ENCODE peak calls at places on chromosomes 4 and X, in five cellular contexts. One of them, this sample, is unnamed.

GRCh38 chr4:15213415-15213814 is 211.1 kb downstream of the CPEB2 start:
- DNase-seq in MM.1S: no peak
- DNase-seq in Caco-2: no peak
- DNase-seq in left ventricle myocardium inferior: no peak
- DNase-seq in activated B cell treated with CpG ODN at 0.5 μM for 24 hours: no peak
- DNase-seq in this sample: no peak

GRCh38 chr4:78337216-78337615 is 214.4 kb upstream of the ANXA3 start:
- DNase-seq in left ventricle myocardium inferior: no peak
- DNase-seq in MM.1S: no peak
- DNase-seq in Caco-2: no peak
- DNase-seq in activated B cell treated with CpG ODN at 0.5 μM for 24 hours: no peak
- DNase-seq in this sample: no peak

GRCh38 chr4:145760176-145760575 is 80.2 kb downstream of the C4orf51 start:
- DNase-seq in left ventricle myocardium inferior: no peak
- DNase-seq in activated B cell treated with CpG ODN at 0.5 μM for 24 hours: no peak
- DNase-seq in Caco-2: no peak
- DNase-seq in MM.1S: no peak
- DNase-seq in this sample: no peak

GRCh38 chr4:150960079-150960478 is 55.0 kb downstream of the LRBA start:
- DNase-seq in MM.1S: no peak
- DNase-seq in left ventricle myocardium inferior: no peak
- DNase-seq in Caco-2: no peak
- DNase-seq in activated B cell treated with CpG ODN at 0.5 μM for 24 hours: no peak
- DNase-seq in this sample: no peak

GRCh38 chr4:144343143-144343755 is 202.7 kb upstream of the GYPA start:
- DNase-seq in left ventricle myocardium inferior: no peak
- DNase-seq in MM.1S: no peak
- DNase-seq in activated B cell treated with CpG ODN at 0.5 μM for 24 hours: no peak
- DNase-seq in Caco-2: no peak
- DNase-seq in this sample: no peak

GRCh38 chrX:95055991-95056390 is 1382.0 kb downstream of the FAM133A start:
- DNase-seq in Caco-2: no peak
- DNase-seq in MM.1S: no peak
- DNase-seq in left ventricle myocardium inferior: no peak
- DNase-seq in activated B cell treated with CpG ODN at 0.5 μM for 24 hours: no peak
- DNase-seq in this sample: no peak

GRCh38 chrX:11193035-11193469 is 81.9 kb downstream of the HCCS start:
- DNase-seq in activated B cell treated with CpG ODN at 0.5 μM for 24 hours: no peak
- DNase-seq in left ventricle myocardium inferior: no peak
- DNase-seq in MM.1S: no peak
- DNase-seq in Caco-2: no peak
- DNase-seq in this sample: no peak

GRCh38 chr4:3458371-3458770 is 4.7 kb upstream of the DOK7 start:
- DNase-seq in left ventricle myocardium inferior: no peak
- DNase-seq in MM.1S: no peak
- DNase-seq in activated B cell treated with CpG ODN at 0.5 μM for 24 hours: no peak
- DNase-seq in Caco-2: no peak
- DNase-seq in this sample: no peak

GRCh38 chr4:81421346-81422218 is 50.1 kb downstream of the RASGEF1B start:
- DNase-seq in MM.1S: no peak
- DNase-seq in Caco-2: no peak
- DNase-seq in left ventricle myocardium inferior: no peak
- DNase-seq in activated B cell treated with CpG ODN at 0.5 μM for 24 hours: no peak
- DNase-seq in this sample: no peak

GRCh38 chr4:151260526-151260925 is 16.4 kb upstream of the PRSS48 start:
- DNase-seq in MM.1S: no peak
- DNase-seq in Caco-2: no peak
- DNase-seq in activated B cell treated with CpG ODN at 0.5 μM for 24 hours: no peak
- DNase-seq in left ventricle myocardium inferior: no peak
- DNase-seq in this sample: no peak

GRCh38 chr4:85928775-85929585 is 430.9 kb downstream of the MAPK10 start:
- DNase-seq in left ventricle myocardium inferior: no peak
- DNase-seq in Caco-2: peak; percentile 71
- DNase-seq in MM.1S: no peak
- DNase-seq in activated B cell treated with CpG ODN at 0.5 μM for 24 hours: no peak
- DNase-seq in this sample: no peak

GRCh38 chrX:40406330-40406859 is 174.4 kb upstream of the ATP6AP2 start:
- DNase-seq in activated B cell treated with CpG ODN at 0.5 μM for 24 hours: no peak
- DNase-seq in Caco-2: no peak
- DNase-seq in left ventricle myocardium inferior: no peak
- DNase-seq in MM.1S: no peak
- DNase-seq in this sample: no peak

GRCh38 chr4:120754590-120754989 is 167.9 kb downstream of the PRDM5 start:
- DNase-seq in left ventricle myocardium inferior: peak; percentile 42
- DNase-seq in Caco-2: no peak
- DNase-seq in activated B cell treated with CpG ODN at 0.5 μM for 24 hours: no peak
- DNase-seq in MM.1S: no peak
- DNase-seq in this sample: no peak

GRCh38 chr4:140609548-140610425 is 41.0 kb upstream of the UCP1 start:
- DNase-seq in left ventricle myocardium inferior: no peak
- DNase-seq in activated B cell treated with CpG ODN at 0.5 μM for 24 hours: no peak
- DNase-seq in Caco-2: no peak
- DNase-seq in MM.1S: peak; percentile 63
- DNase-seq in this sample: no peak

GRCh38 chrX:38652934-38653442 is 91.6 kb downstream of the TSPAN7 start:
- DNase-seq in Caco-2: no peak
- DNase-seq in left ventricle myocardium inferior: no peak
- DNase-seq in activated B cell treated with CpG ODN at 0.5 μM for 24 hours: no peak
- DNase-seq in MM.1S: peak; percentile 69
- DNase-seq in this sample: no peak
- TF ChIP-seq CTCF in Caco-2: no peak
- TF ChIP-seq CTCF in left ventricle myocardium inferior: no peak
- TF ChIP-seq CTCF in activated B cell treated with CpG ODN at 0.5 μM for 24 hours: no peak
- TF ChIP-seq CTCF in MM.1S: no peak
- TF ChIP-seq CTCF in this sample: no peak

DNA sequence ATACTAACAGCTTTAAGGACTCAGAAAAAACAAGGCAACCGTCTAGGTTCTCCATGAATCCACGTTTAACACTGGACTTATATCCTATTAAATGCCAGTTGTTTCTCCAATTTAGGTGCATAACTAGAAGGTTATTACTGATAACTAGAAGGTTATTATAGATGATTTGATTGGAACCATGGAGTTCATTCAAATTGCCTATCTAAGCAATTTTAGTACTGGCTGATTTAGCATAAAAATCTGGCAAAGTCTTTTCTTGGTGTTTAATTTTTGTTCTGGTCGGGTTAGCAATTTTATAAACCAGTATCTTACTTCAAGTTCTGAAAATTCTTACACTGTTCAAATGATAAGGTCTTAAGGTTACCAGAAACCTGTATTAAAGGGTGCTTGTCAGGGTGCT is 672.8 kb upstream of the GNPDA2 start:
- DNase-seq in activated B cell treated with CpG ODN at 0.5 μM for 24 hours: no peak
- DNase-seq in MM.1S: no peak
- DNase-seq in left ventricle myocardium inferior: no peak
- DNase-seq in Caco-2: no peak
- DNase-seq in this sample: no peak
- TF ChIP-seq CTCF in activated B cell treated with CpG ODN at 0.5 μM for 24 hours: no peak
- TF ChIP-seq CTCF in MM.1S: no peak
- TF ChIP-seq CTCF in left ventricle myocardium inferior: no peak
- TF ChIP-seq CTCF in Caco-2: no peak
- TF ChIP-seq CTCF in this sample: no peak

GRCh38 chr4:177509346-177509745 is 67.1 kb upstream of the AGA start:
- DNase-seq in Caco-2: no peak
- DNase-seq in MM.1S: no peak
- DNase-seq in left ventricle myocardium inferior: no peak
- DNase-seq in activated B cell treated with CpG ODN at 0.5 μM for 24 hours: no peak
- DNase-seq in this sample: no peak

GRCh38 chr4:177499537-177499936 is 57.3 kb upstream of the AGA start:
- DNase-seq in MM.1S: no peak
- DNase-seq in Caco-2: no peak
- DNase-seq in activated B cell treated with CpG ODN at 0.5 μM for 24 hours: no peak
- DNase-seq in left ventricle myocardium inferior: no peak
- DNase-seq in this sample: no peak

GRCh38 chr4:177508662-177509061 is 66.4 kb upstream of the AGA start:
- DNase-seq in left ventricle myocardium inferior: no peak
- DNase-seq in Caco-2: no peak
- DNase-seq in MM.1S: no peak
- DNase-seq in activated B cell treated with CpG ODN at 0.5 μM for 24 hours: no peak
- DNase-seq in this sample: no peak

DNA sequence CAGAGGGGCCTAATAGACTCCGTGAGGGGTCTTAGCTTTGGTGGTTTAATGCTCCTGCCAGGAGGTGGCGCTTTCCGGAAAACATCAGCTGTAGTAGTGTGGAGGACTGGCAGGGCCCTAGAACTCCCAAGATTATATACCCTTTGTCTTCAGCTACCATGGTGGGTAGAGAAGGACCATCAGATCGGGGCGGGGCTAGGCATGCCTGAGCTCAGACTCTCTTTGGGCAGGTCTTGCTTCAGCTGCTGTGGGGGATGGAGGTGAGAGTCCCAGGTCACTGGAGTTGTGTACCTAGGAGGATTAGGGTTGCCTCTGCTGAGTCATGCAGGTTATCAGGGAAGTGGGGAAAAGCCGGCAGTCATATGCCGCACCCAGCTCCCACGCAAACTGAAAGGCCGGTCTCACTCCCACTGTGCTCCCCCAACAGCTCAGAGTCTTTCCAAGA is 63.0 kb upstream of the AGA start:
- DNase-seq in left ventricle myocardium inferior: no peak
- DNase-seq in Caco-2: peak; percentile 50
- DNase-seq in MM.1S: no peak
- DNase-seq in activated B cell treated with CpG ODN at 0.5 μM for 24 hours: no peak
- DNase-seq in this sample: no peak
- TF ChIP-seq CTCF in left ventricle myocardium inferior: no peak
- TF ChIP-seq CTCF in Caco-2: no peak
- TF ChIP-seq CTCF in MM.1S: no peak
- TF ChIP-seq CTCF in activated B cell treated with CpG ODN at 0.5 μM for 24 hours: no peak
- TF ChIP-seq CTCF in this sample: no peak

GRCh38 chr4:7146059-7146763 is 46.1 kb upstream of the SORCS2 start:
- DNase-seq in Caco-2: no peak
- DNase-seq in left ventricle myocardium inferior: no peak
- DNase-seq in MM.1S: no peak
- DNase-seq in activated B cell treated with CpG ODN at 0.5 μM for 24 hours: no peak
- DNase-seq in this sample: no peak

GRCh38 chr4:7146764-7147071 is 45.6 kb upstream of the SORCS2 start:
- DNase-seq in left ventricle myocardium inferior: no peak
- DNase-seq in activated B cell treated with CpG ODN at 0.5 μM for 24 hours: no peak
- DNase-seq in Caco-2: no peak
- DNase-seq in MM.1S: no peak
- DNase-seq in this sample: no peak

GRCh38 chr4:7147261-7147660 is 45.1 kb upstream of the SORCS2 start:
- DNase-seq in left ventricle myocardium inferior: no peak
- DNase-seq in activated B cell treated with CpG ODN at 0.5 μM for 24 hours: no peak
- DNase-seq in MM.1S: no peak
- DNase-seq in Caco-2: no peak
- DNase-seq in this sample: no peak

GRCh38 chr4:7145291-7145934 is 46.9 kb upstream of the SORCS2 start:
- DNase-seq in Caco-2: no peak
- DNase-seq in left ventricle myocardium inferior: no peak
- DNase-seq in MM.1S: no peak
- DNase-seq in activated B cell treated with CpG ODN at 0.5 μM for 24 hours: no peak
- DNase-seq in this sample: no peak

DNA sequence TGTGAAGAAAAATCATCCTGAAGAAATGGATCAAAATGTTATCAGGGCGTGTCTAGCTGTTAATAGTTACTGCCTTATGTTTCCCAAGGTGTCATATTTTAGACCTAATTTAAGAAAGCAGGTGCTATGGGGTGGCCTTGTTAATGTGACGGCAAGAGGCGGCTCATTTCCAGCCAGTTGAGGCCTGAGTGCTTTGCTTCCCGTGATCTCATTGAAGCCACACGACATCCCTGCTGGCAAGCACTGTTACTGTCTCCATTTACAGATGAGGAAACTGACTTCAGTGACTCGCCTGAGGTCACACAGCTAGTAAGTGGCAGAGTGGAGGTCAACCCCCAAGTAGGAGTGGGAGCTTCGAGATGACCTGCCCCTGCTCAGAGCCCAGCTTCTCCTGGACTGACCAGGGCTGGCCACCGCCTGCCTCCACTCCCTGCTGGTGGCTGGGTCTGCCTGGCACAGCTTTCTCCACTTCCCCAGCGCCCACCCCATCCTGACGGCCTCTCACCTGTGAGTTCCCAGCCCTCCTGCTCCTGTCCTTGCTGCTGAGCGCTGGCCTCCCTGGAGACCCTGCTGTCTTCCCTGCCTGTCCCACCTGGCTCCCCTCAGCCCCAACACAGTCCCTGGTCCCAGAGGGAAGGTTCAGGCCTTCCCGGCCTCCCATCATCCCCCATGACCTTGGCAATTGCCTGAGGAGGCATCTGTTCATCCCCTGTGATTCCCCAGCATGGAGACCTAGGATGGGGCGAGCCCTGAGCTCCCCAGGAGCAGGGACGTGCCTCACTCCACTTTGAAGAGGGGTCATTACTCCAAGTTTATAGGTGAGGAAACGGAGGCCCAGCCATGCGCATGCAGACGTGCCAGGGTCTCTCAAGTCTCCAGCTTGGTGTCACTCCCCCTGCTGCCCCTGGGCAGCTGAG is 47.7 kb upstream of the SORCS2 start:
- DNase-seq in left ventricle myocardium inferior: no peak
- DNase-seq in activated B cell treated with CpG ODN at 0.5 μM for 24 hours: no peak
- DNase-seq in Caco-2: no peak
- DNase-seq in MM.1S: no peak
- DNase-seq in this sample: no peak
- TF ChIP-seq CTCF in left ventricle myocardium inferior: no peak
- TF ChIP-seq CTCF in activated B cell treated with CpG ODN at 0.5 μM for 24 hours: no peak
- TF ChIP-seq CTCF in Caco-2: no peak
- TF ChIP-seq CTCF in MM.1S: no peak
- TF ChIP-seq CTCF in this sample: no peak

DNA sequence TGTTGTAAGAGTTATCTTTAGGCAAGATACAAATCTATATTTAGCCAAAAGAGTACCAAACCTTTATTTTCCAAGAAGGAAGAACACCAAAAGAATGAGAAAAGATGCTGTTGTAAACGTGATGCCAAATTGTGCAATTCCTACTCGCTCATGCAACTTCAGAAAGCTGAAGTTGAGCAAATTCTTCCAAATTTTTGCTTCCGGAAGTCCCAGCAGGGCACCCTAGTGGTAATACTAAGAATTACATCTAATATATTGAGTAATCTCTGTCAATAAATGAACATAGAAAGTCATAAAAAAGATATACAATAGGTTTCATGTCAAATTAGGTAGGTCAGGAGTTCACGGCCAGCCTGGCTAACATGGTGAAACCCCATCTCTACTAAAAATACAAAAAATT is 36.0 kb upstream of the SMARCAD1 start:
- DNase-seq in Caco-2: no peak
- DNase-seq in MM.1S: no peak
- DNase-seq in left ventricle myocardium inferior: no peak
- DNase-seq in activated B cell treated with CpG ODN at 0.5 μM for 24 hours: no peak
- DNase-seq in this sample: no peak
- TF ChIP-seq CTCF in Caco-2: no peak
- TF ChIP-seq CTCF in MM.1S: peak; percentile 41
- TF ChIP-seq CTCF in left ventricle myocardium inferior: no peak
- TF ChIP-seq CTCF in activated B cell treated with CpG ODN at 0.5 μM for 24 hours: no peak
- TF ChIP-seq CTCF in this sample: peak; percentile 69